ENCODE peak calls at places on chromosome 18, in eight cellular contexts. N, O, G, I, K, J, A and M are unnamed samples. For H3K4me1, the result is how much of the 10 kb centered on the place peaks cover.

GRCh38 chr18:10559566-10560456 is 34.0 kb downstream of the NAPG start:
- DNase-seq in N (peak), J (no peak), G (no peak), O (no peak), A (no peak), K (no peak), I (no peak), M (no peak)

GRCh38 chr18:10936211-10937053 is 212.9 kb downstream of the PIEZO2 start:
- DNase-seq in A (no peak), N (peak), K (no peak), J (peak), O (no peak), I (no peak), G (no peak), M (no peak)

GRCh38 chr18:13222371-13223281 is 4.1 kb downstream of the LDLRAD4 start:
- DNase-seq in A (no peak), O (no peak), K (no peak), J (no peak), G (peak), N (peak), I (no peak), M (no peak)

GRCh38 chr18:12308386-12309100 is 502 bp downstream of the TUBB6 start:
- DNase-seq in J (peak), K (no peak), G (peak), O (no peak), A (peak), N (peak), I (peak), M (no peak)

GRCh38 chr18:23784811-23785245 is 95.6 kb downstream of the LAMA3 start:
- DNase-seq in N (peak), O (peak), I (no peak), J (no peak), A (no peak), G (peak), K (no peak), M (no peak)

GRCh38 chr18:79396431-79397287 is 929 bp downstream of the NFATC1 start:
- DNase-seq in G (peak), A (peak), J (peak), O (no peak), K (no peak), I (peak), N (peak), M (no peak)

GRCh38 chr18:44134447-44134846 is 546.2 kb upstream of the SETBP1 start:
- DNase-seq in G (no peak), O (no peak), K (no peak), N (no peak), I (no peak), A (no peak), J (no peak), M (no peak)

GRCh38 chr18:13797157-13797611 is 26.8 kb upstream of the MC5R start:
- DNase-seq in I (no peak), K (no peak), O (no peak), G (no peak), A (no peak), J (no peak), N (no peak), M (no peak)

GRCh38 chr18:21682276-21683051 is 22.1 kb downstream of the ABHD3 start:
- DNase-seq in N (peak), O (no peak), K (no peak), G (peak), J (peak), A (no peak), I (peak), M (no peak)

GRCh38 chr18:23247363-23247762 is 112.1 kb downstream of the CABLES1 start:
- DNase-seq in I (no peak), O (no peak), N (no peak), K (no peak), A (no peak), J (no peak), G (no peak), M (no peak)

GRCh38 chr18:12657048-12657848 is 659 bp downstream of the SPIRE1 start:
- DNase-seq in A (peak), J (peak), G (peak), N (peak), O (no peak), I (peak), K (no peak), M (peak)

GRCh38 chr18:38318416-38318815 is 752.8 kb upstream of the CELF4 start:
- DNase-seq in O (no peak), N (no peak), K (no peak), J (no peak), G (no peak), A (no peak), I (no peak), M (no peak)

DNA sequence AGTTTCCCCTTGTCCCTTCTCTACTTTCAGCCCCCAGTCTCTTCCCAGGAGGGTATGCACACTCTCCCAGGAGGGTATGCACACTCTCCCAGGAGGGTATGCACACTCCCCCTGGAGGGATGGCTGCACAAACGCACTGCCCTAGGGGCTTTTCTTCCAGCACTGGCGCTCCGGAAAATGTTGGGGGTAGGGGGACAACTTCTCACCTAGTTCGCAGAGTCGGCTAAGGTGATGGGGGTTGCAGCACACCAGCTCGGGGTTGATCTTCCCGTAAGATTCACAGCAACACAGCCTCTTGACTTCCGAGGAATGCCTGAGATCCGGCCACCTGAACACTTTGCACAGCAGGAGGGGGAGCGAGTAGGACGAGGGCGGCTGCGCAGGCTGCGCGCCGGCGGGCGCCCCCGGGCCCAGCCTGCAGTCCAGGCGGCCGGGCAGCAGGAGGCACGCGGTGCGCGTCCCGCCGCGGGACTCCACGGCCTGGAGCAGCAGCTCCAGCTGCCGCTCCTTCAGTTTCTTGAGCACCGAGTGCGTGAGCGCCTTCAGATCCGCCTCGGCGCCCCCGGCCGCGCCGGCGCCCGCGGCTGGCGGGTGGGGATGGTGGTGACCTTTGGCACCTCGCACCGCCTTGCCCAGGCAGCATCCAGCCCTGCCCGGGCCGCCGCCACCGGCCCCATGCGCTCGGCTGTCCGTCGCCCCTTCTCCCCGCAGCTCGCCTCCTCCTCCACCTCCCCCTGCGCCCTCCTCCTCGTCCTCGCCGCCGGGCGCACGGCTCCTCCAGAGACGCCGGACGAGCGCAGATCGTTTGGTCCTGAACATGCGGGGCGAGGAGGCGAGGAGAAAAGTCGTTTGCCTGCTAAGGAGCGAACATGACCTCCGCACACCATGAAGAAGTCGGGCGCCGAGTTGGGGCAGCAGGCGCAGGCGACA is 894 bp downstream of the SMAD7 start:
- DNase-seq in O (no peak), A (peak), K (peak), N (peak), I (peak), G (peak), J (peak), M (peak)
- H3K4me1 ChIP-seq in O (under half), A (under half), K (half or more), N (under half), I (under half), G (under half), J (under half), M (under half)

GRCh38 chr18:8793445-8794132 is 88.2 kb downstream of the MTCL1 start:
- DNase-seq in J (no peak), K (no peak), A (no peak), G (no peak), I (no peak), O (no peak), N (peak), M (no peak)

GRCh38 chr18:8792688-8793316 is 87.4 kb downstream of the MTCL1 start:
- DNase-seq in O (no peak), N (no peak), G (no peak), I (no peak), A (no peak), K (no peak), J (no peak), M (no peak)

GRCh38 chr18:8788503-8789429 is 83.4 kb downstream of the MTCL1 start:
- DNase-seq in O (no peak), J (no peak), I (no peak), N (no peak), G (peak), K (no peak), A (no peak), M (no peak)

GRCh38 chr18:8794133-8794986 is 89.0 kb downstream of the MTCL1 start:
- DNase-seq in A (no peak), J (no peak), O (no peak), I (no peak), N (peak), K (no peak), G (peak), M (no peak)

GRCh38 chr18:8791171-8791651 is 85.9 kb downstream of the MTCL1 start:
- DNase-seq in K (no peak), J (no peak), G (no peak), I (no peak), N (peak), O (no peak), A (no peak), M (no peak)
- H3K4me1 ChIP-seq in K (under half), J (under half), G (under half), I (under half), N (under half), O (under half), A (under half), M (under half)

DNA sequence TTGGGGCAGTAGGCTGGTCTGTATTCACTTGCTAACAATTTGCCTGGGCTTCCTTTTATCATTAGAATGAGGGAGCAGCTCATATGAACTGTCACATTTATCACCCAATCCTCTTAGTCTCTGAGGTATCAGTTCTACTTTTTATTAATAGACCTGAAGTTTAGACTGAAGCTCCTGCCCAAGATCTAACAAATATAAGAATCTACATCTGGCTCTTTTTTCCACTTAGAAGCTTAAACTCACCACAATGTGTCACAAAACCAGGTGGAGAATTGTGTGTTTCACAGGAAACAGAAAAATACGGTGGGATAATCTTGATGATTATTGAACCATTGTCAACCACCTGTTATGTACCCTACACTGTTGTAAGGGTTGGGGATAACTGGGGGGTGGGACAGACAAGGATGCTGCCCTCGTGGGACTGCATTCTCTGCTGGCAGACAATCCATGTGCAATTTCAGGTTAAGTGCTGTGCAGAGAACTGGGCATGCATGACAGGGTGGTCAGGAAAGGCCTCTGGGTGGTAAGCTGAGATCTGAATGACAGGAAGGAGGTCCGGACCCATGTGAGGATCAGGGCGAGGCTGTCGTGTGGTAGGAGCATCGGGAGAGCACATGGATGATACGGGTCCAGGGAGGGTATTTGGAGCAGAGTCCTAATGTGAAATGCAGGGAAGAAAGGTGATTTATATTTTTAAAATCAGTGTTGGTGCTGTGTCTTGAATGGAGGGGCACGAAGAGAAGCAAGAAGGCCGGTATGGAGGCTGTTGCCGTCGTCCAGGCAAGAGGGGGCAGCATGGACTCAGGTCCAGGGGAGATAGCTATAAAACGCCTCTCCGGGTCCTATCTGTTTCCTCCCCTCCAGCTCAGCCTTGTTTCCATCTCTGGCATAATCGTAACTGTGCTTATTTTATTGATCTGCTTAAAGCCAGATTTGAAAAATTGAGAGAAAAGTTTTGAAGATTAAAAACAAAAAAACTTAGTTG is 17.6 kb downstream of the MYL12B start:
- DNase-seq in K (no peak), I (no peak), N (no peak), J (peak), A (no peak), G (no peak), O (no peak), M (no peak)
- H3K4me1 ChIP-seq in K (under half), I (under half), N (under half), J (under half), A (under half), G (under half), O (under half), M (under half)

GRCh38 chr18:41486581-41486980 is 468.5 kb upstream of the PIK3C3 start:
- DNase-seq in O (no peak), K (no peak), I (no peak), J (no peak), G (no peak), N (no peak), A (no peak), M (no peak)

DNA sequence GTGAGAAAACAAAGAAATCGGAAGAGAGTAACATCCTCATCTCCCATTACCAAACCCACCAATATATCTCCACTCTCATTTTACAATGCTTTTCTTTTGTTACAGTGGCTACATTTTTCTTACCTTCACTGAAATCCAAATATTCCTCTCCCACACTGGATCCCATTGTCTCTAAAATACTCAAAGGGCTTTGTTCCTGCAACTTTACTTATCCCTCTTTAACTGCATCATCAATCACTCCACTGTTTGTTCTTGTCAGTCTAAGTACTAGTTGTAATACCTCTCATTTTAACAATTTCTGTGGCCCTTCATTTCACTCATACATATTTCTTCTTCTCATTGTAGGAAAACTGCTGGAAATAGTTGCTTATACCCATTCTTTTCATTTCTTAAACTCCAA is 464.2 kb upstream of the PIK3C3 start:
- DNase-seq in G (no peak), I (no peak), O (no peak), J (no peak), K (no peak), N (no peak), A (no peak), M (no peak)
- H3K4me1 ChIP-seq in G (under half), I (under half), O (under half), J (under half), K (under half), N (under half), A (under half), M (under half)

DNA sequence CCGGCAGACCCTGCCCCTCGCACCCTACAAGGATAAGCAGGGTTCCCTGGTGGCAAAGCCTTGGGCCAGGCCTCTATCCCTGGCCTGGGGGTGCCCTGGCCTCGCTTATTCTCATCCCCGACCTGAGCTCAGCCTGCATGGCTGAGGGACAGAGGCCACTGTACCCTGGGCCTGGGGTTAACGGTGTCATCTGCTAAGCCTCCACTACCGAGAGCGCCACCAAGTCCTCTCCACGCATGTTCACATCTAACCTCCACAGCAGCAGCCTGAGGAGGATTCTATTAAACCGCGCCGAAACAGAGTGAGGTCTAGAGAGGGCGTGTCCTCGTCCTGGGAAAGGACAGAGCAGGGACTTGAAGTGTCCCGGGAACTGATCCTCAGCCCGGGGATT is 67.8 kb upstream of the SMAD7 start:
- DNase-seq in O (no peak), J (no peak), A (no peak), N (no peak), I (peak), G (no peak), K (no peak), M (no peak)
- H3K4me1 ChIP-seq in O (under half), J (under half), A (under half), N (under half), I (under half), G (under half), K (under half), M (under half)

DNA sequence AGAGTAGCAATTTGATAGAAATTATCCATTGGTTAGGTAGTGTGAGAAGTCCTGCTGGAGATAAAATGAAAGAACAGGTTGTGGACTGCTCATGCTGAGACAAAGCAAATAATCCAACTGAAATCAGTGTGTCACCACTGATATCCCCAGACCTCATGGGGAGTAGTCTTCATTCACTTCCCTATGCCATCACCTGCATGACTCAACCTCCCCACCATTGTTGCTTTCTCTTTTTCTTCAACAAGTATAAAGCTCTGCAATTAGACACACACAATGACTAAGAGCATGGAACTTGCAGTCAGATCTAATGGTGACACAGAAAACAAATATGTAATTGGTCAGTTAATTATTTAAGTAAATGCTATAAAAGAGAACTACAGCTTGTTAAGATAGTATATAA is 475.3 kb downstream of the RIT2 start:
- DNase-seq in J (no peak), K (no peak), N (no peak), A (no peak), O (no peak), I (no peak), G (no peak), M (no peak)
- H3K4me1 ChIP-seq in J (under half), K (under half), N (under half), A (under half), O (under half), I (under half), G (under half), M (under half)

DNA sequence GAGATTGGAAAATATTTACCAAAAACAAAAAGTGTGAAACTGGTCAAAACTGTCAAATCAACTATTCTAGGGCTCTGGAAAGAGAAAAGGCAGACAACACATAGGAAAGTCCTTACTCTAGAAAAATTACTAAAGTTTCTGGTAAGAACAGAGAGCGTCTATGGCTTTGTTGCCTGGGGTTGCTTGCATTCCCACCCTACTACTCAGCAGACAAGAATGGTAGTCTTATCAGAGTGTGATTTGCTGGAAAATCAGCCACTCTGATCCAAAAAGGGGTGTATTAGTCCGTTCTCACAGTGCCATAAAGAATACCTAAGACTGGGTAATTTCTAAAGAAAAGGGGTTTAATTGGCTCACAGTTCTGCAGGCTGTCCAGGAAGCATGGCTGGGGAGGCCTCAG is 50.3 kb upstream of the CDH20 start:
- DNase-seq in I (no peak), K (no peak), J (no peak), N (no peak), G (no peak), O (no peak), A (no peak), M (no peak)
- H3K4me1 ChIP-seq in I (under half), K (under half), J (under half), N (under half), G (under half), O (under half), A (under half), M (under half)

DNA sequence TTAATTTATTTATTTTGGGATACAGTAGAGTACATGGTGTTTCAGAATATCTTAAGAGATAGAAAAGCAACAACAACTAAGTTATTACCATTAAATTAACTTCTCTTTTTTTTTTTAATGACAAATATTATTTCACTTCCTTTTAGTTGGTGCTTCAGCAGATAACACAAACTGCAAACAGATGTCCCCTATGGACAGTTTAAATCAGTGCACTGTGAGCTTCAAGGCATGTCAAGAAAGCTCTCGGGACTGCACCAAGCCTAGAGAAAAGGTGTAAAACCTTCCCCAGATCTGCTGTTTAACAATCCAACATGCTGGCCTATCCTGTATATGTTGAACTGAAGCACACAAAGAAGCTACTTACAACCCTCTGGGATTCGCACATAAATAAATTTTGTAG is 122.7 kb downstream of the TCF4 start:
- DNase-seq in O (no peak), K (no peak), A (no peak), G (no peak), N (no peak), J (no peak), I (no peak), M (no peak)
- H3K4me1 ChIP-seq in O (under half), K (under half), A (under half), G (under half), N (under half), J (under half), I (under half), M (under half)

GRCh38 chr18:74803117-74803516 is 205.4 kb downstream of the ZNF407 start:
- DNase-seq in K (no peak), A (no peak), J (no peak), O (no peak), G (no peak), N (no peak), I (no peak), M (no peak)
- H3K4me1 ChIP-seq in K (under half), A (under half), J (under half), O (under half), G (under half), N (under half), I (under half), M (under half)